ENCODE peak calls at places on chromosomes 13 and 19, in ten cellular contexts. One of them, this sample, is unnamed. For H3K36me3 and H3K4me1, the result is how much of the 10 kb centered on the place peaks cover.

GRCh38 chr13:30147380-30147779 is 160.0 kb downstream of the KATNAL1 start:
- DNase-seq in ovary: no peak
- DNase-seq in PC-3: no peak
- DNase-seq in cardiac muscle cell: no peak
- DNase-seq in HCT116: no peak
- DNase-seq in OCI-LY7: peak
- DNase-seq in aorta: no peak
- DNase-seq in CD8-positive, alpha-beta T cell: no peak
- DNase-seq in tibial nerve: no peak
- DNase-seq in endothelial cell of umbilical vein: no peak
- DNase-seq in this sample: no peak

GRCh38 chr19:16325671-16326400 is 1.2 kb downstream of the KLF2 start:
- DNase-seq in ovary: peak
- DNase-seq in PC-3: no peak
- DNase-seq in cardiac muscle cell: peak
- DNase-seq in HCT116: no peak
- DNase-seq in OCI-LY7: peak
- DNase-seq in aorta: peak
- DNase-seq in CD8-positive, alpha-beta T cell: peak
- DNase-seq in tibial nerve: no peak
- DNase-seq in endothelial cell of umbilical vein: peak
- DNase-seq in this sample: peak

GRCh38 chr19:1725100-1726064 is 27.9 kb upstream of the ONECUT3 start:
- DNase-seq in ovary: no peak
- DNase-seq in PC-3: peak
- DNase-seq in cardiac muscle cell: peak
- DNase-seq in HCT116: no peak
- DNase-seq in OCI-LY7: no peak
- DNase-seq in aorta: no peak
- DNase-seq in CD8-positive, alpha-beta T cell: no peak
- DNase-seq in tibial nerve: no peak
- DNase-seq in endothelial cell of umbilical vein: peak
- DNase-seq in this sample: peak

GRCh38 chr13:97117388-97117910 is 104.7 kb upstream of the MBNL2 start:
- DNase-seq in ovary: no peak
- DNase-seq in PC-3: no peak
- DNase-seq in cardiac muscle cell: no peak
- DNase-seq in HCT116: no peak
- DNase-seq in OCI-LY7: no peak
- DNase-seq in aorta: no peak
- DNase-seq in CD8-positive, alpha-beta T cell: no peak
- DNase-seq in tibial nerve: no peak
- DNase-seq in endothelial cell of umbilical vein: no peak
- DNase-seq in this sample: no peak

GRCh38 chr13:23679214-23679613 is 109.0 kb downstream of the TNFRSF19 start:
- DNase-seq in ovary: no peak
- DNase-seq in PC-3: peak
- DNase-seq in cardiac muscle cell: peak
- DNase-seq in HCT116: no peak
- DNase-seq in OCI-LY7: no peak
- DNase-seq in aorta: no peak
- DNase-seq in CD8-positive, alpha-beta T cell: no peak
- DNase-seq in tibial nerve: no peak
- DNase-seq in endothelial cell of umbilical vein: no peak
- DNase-seq in this sample: no peak

GRCh38 chr19:31294189-31294588 is 55.0 kb downstream of the TSHZ3 start:
- DNase-seq in ovary: no peak
- DNase-seq in PC-3: no peak
- DNase-seq in cardiac muscle cell: no peak
- DNase-seq in HCT116: no peak
- DNase-seq in OCI-LY7: no peak
- DNase-seq in aorta: no peak
- DNase-seq in CD8-positive, alpha-beta T cell: no peak
- DNase-seq in tibial nerve: no peak
- DNase-seq in endothelial cell of umbilical vein: no peak
- DNase-seq in this sample: no peak

GRCh38 chr19:11486661-11487503 is 6.0 kb upstream of the ELAVL3 start:
- DNase-seq in ovary: no peak
- DNase-seq in PC-3: no peak
- DNase-seq in cardiac muscle cell: no peak
- DNase-seq in HCT116: no peak
- DNase-seq in OCI-LY7: no peak
- DNase-seq in aorta: no peak
- DNase-seq in CD8-positive, alpha-beta T cell: no peak
- DNase-seq in tibial nerve: no peak
- DNase-seq in endothelial cell of umbilical vein: no peak
- DNase-seq in this sample: no peak

GRCh38 chr19:12794196-12794921 is 3.1 kb downstream of the JUNB start:
- DNase-seq in ovary: peak
- DNase-seq in PC-3: peak
- DNase-seq in cardiac muscle cell: peak
- DNase-seq in HCT116: no peak
- DNase-seq in OCI-LY7: no peak
- DNase-seq in aorta: no peak
- DNase-seq in CD8-positive, alpha-beta T cell: no peak
- DNase-seq in tibial nerve: no peak
- DNase-seq in endothelial cell of umbilical vein: no peak
- DNase-seq in this sample: no peak

GRCh38 chr13:28140433-28141125 is 2.2 kb downstream of the PAN3 start:
- DNase-seq in ovary: no peak
- DNase-seq in PC-3: peak
- DNase-seq in cardiac muscle cell: no peak
- DNase-seq in HCT116: no peak
- DNase-seq in OCI-LY7: no peak
- DNase-seq in aorta: no peak
- DNase-seq in CD8-positive, alpha-beta T cell: no peak
- DNase-seq in tibial nerve: no peak
- DNase-seq in endothelial cell of umbilical vein: peak
- DNase-seq in this sample: no peak

GRCh38 chr19:12930002-12930645 is 3.4 kb downstream of the FARSA start:
- DNase-seq in ovary: no peak
- DNase-seq in PC-3: no peak
- DNase-seq in cardiac muscle cell: no peak
- DNase-seq in HCT116: no peak
- DNase-seq in OCI-LY7: no peak
- DNase-seq in aorta: no peak
- DNase-seq in CD8-positive, alpha-beta T cell: no peak
- DNase-seq in tibial nerve: no peak
- DNase-seq in endothelial cell of umbilical vein: no peak
- DNase-seq in this sample: no peak

GRCh38 chr13:75633285-75633684 is 2.8 kb upstream of the LMO7 start:
- DNase-seq in ovary: no peak
- DNase-seq in PC-3: peak
- DNase-seq in cardiac muscle cell: peak
- DNase-seq in HCT116: no peak
- DNase-seq in OCI-LY7: no peak
- DNase-seq in aorta: no peak
- DNase-seq in CD8-positive, alpha-beta T cell: no peak
- DNase-seq in tibial nerve: no peak
- DNase-seq in endothelial cell of umbilical vein: no peak
- DNase-seq in this sample: no peak

GRCh38 chr13:31627097-31627496 is 112.2 kb upstream of the RXFP2 start:
- DNase-seq in ovary: no peak
- DNase-seq in PC-3: no peak
- DNase-seq in cardiac muscle cell: peak
- DNase-seq in HCT116: no peak
- DNase-seq in OCI-LY7: no peak
- DNase-seq in aorta: no peak
- DNase-seq in CD8-positive, alpha-beta T cell: no peak
- DNase-seq in tibial nerve: no peak
- DNase-seq in endothelial cell of umbilical vein: no peak
- DNase-seq in this sample: no peak

GRCh38 chr13:37144661-37145060 is 39.2 kb upstream of the CSNK1A1L start:
- DNase-seq in ovary: no peak
- DNase-seq in PC-3: no peak
- DNase-seq in cardiac muscle cell: no peak
- DNase-seq in HCT116: no peak
- DNase-seq in OCI-LY7: no peak
- DNase-seq in aorta: no peak
- DNase-seq in CD8-positive, alpha-beta T cell: no peak
- DNase-seq in tibial nerve: no peak
- DNase-seq in endothelial cell of umbilical vein: no peak
- DNase-seq in this sample: no peak

GRCh38 chr13:50788551-50788950 is 54.9 kb downstream of the DLEU7 start:
- DNase-seq in ovary: no peak
- DNase-seq in PC-3: no peak
- DNase-seq in cardiac muscle cell: no peak
- DNase-seq in HCT116: no peak
- DNase-seq in OCI-LY7: no peak
- DNase-seq in aorta: no peak
- DNase-seq in CD8-positive, alpha-beta T cell: no peak
- DNase-seq in tibial nerve: no peak
- DNase-seq in endothelial cell of umbilical vein: peak
- DNase-seq in this sample: no peak

GRCh38 chr19:43675269-43675879 is 5.4 kb upstream of the PLAUR start:
- DNase-seq in ovary: no peak
- DNase-seq in PC-3: peak
- DNase-seq in cardiac muscle cell: peak
- DNase-seq in HCT116: peak
- DNase-seq in OCI-LY7: no peak
- DNase-seq in aorta: no peak
- DNase-seq in CD8-positive, alpha-beta T cell: no peak
- DNase-seq in tibial nerve: no peak
- DNase-seq in endothelial cell of umbilical vein: peak
- DNase-seq in this sample: no peak

GRCh38 chr19:2945575-2946184 is 909 bp upstream of the ZNF77 start:
- DNase-seq in ovary: no peak
- DNase-seq in PC-3: no peak
- DNase-seq in cardiac muscle cell: no peak
- DNase-seq in HCT116: no peak
- DNase-seq in OCI-LY7: no peak
- DNase-seq in aorta: no peak
- DNase-seq in CD8-positive, alpha-beta T cell: no peak
- DNase-seq in tibial nerve: no peak
- DNase-seq in endothelial cell of umbilical vein: no peak
- DNase-seq in this sample: no peak
- H3K36me3 ChIP-seq in ovary: under half
- H3K36me3 ChIP-seq in PC-3: under half
- H3K36me3 ChIP-seq in cardiac muscle cell: under half
- H3K36me3 ChIP-seq in HCT116: under half
- H3K36me3 ChIP-seq in OCI-LY7: under half
- H3K36me3 ChIP-seq in aorta: under half
- H3K36me3 ChIP-seq in CD8-positive, alpha-beta T cell: under half
- H3K36me3 ChIP-seq in tibial nerve: under half
- H3K36me3 ChIP-seq in endothelial cell of umbilical vein: under half
- H3K36me3 ChIP-seq in this sample: under half

DNA sequence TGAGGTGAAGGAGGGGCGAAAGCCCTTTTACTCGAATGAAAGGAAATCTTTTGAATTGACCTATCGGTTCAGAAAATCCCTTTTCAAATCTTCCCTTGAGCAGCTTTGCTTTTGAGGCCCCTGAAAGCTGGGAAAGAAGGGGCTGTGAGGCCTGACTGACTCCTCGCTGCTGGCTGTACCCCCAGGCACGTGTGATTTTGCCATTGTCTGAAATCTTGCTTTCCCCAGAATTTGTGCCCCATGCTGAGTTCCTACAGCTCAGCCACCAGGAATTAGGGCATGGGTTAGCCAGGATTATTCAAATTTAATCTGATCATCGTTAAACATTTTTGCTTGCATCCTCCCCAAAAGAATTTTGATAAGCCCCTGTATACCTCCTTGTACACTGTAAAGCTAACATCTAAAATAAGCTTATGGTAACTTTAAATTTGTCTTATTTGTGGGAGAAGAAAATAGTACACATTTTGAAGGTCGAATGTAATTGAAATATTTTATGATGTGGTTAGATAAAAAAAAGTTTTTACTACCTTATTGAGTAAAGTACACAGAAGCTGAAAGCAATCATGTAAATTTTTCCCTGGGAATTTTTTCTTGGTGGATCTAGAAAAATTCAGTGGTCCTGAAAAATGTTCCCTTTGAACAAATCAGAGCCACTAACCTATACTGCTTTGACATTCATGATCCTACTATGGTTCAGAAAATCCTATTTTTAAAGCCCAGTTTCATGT is 46.7 kb downstream of the SIPA1L3 start:
- DNase-seq in ovary: no peak
- DNase-seq in PC-3: peak
- DNase-seq in cardiac muscle cell: peak
- DNase-seq in HCT116: no peak
- DNase-seq in OCI-LY7: no peak
- DNase-seq in aorta: no peak
- DNase-seq in CD8-positive, alpha-beta T cell: no peak
- DNase-seq in tibial nerve: no peak
- DNase-seq in endothelial cell of umbilical vein: no peak
- DNase-seq in this sample: no peak
- H3K4me1 ChIP-seq in ovary: under half
- H3K4me1 ChIP-seq in PC-3: under half
- H3K4me1 ChIP-seq in cardiac muscle cell: under half
- H3K4me1 ChIP-seq in HCT116: under half
- H3K4me1 ChIP-seq in OCI-LY7: under half
- H3K4me1 ChIP-seq in aorta: under half
- H3K4me1 ChIP-seq in CD8-positive, alpha-beta T cell: under half
- H3K4me1 ChIP-seq in tibial nerve: under half
- H3K4me1 ChIP-seq in endothelial cell of umbilical vein: under half
- H3K4me1 ChIP-seq in this sample: under half

DNA sequence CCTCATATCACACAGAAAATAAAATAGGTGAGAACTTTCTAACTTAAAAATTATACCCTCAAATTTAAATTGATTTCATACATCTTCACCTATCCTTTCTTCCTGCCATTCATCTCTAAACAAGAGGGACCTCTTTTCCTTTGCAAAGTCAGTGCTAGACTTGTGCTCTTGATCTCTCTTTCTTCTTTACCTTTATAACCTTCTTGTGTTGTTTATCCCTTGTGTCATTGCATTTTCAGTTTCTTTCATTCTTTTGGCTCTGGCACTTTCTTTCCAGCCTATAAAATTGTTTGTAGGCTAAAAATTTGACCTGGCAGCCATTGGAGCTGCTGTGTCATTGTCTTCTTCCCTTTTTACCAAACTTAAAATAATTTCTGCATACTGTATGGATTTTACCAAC is 190.1 kb downstream of the GPC5 start:
- DNase-seq in ovary: no peak
- DNase-seq in PC-3: no peak
- DNase-seq in cardiac muscle cell: no peak
- DNase-seq in HCT116: no peak
- DNase-seq in OCI-LY7: no peak
- DNase-seq in aorta: no peak
- DNase-seq in CD8-positive, alpha-beta T cell: no peak
- DNase-seq in tibial nerve: no peak
- DNase-seq in endothelial cell of umbilical vein: no peak
- DNase-seq in this sample: no peak
- H3K4me3 ChIP-seq in ovary: no peak
- H3K4me3 ChIP-seq in PC-3: no peak
- H3K4me3 ChIP-seq in cardiac muscle cell: no peak
- H3K4me3 ChIP-seq in HCT116: no peak
- H3K4me3 ChIP-seq in OCI-LY7: no peak
- H3K4me3 ChIP-seq in aorta: no peak
- H3K4me3 ChIP-seq in CD8-positive, alpha-beta T cell: no peak
- H3K4me3 ChIP-seq in tibial nerve: no peak
- H3K4me3 ChIP-seq in endothelial cell of umbilical vein: no peak
- H3K4me3 ChIP-seq in this sample: no peak

DNA sequence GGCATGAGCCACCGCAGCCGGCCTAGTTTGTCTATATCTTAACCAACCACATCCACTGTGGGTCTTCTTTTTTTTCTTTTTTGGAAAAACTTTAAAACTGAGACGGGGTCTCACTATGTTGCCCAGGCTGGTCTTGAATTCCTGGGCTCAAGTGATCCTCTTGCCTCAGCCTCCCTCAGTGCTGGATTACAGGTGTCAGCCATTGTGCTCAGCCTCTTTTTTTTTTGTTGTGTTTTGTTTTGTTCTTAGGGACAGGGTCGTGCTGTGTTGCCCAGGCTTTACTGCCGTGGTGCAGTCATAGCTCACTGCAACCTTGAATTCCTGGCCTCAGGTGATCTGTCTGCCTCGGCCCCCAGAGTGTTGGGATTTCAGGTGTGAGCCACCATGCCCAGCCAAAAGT is 7.4 kb downstream of the SNRNP70 start:
- DNase-seq in ovary: no peak
- DNase-seq in PC-3: no peak
- DNase-seq in cardiac muscle cell: no peak
- DNase-seq in HCT116: no peak
- DNase-seq in OCI-LY7: no peak
- DNase-seq in aorta: no peak
- DNase-seq in CD8-positive, alpha-beta T cell: no peak
- DNase-seq in tibial nerve: no peak
- DNase-seq in endothelial cell of umbilical vein: no peak
- DNase-seq in this sample: no peak
- H3K36me3 ChIP-seq in ovary: under half
- H3K36me3 ChIP-seq in PC-3: under half
- H3K36me3 ChIP-seq in cardiac muscle cell: half or more
- H3K36me3 ChIP-seq in HCT116: half or more
- H3K36me3 ChIP-seq in OCI-LY7: half or more
- H3K36me3 ChIP-seq in aorta: under half
- H3K36me3 ChIP-seq in CD8-positive, alpha-beta T cell: under half
- H3K36me3 ChIP-seq in tibial nerve: under half
- H3K36me3 ChIP-seq in endothelial cell of umbilical vein: under half
- H3K36me3 ChIP-seq in this sample: under half

This sample was measured in psoas muscle.